ENCODE peak calls at places on chromosomes 7 and 10, in eight cellular contexts. Y is HCT116, G is heart left ventricle, I is gastrocnemius medialis, C is K562, H is IMR-90, X is adrenal gland, M is stomach. B is an unnamed sample.

GRCh38 chr7:82384779-82385178 is 58.8 kb downstream of the CACNA2D1 start:
- DNase-seq in I (no peak), G (no peak), Y (no peak), X (no peak), M (no peak), C (no peak), H (no peak), B (no peak)

GRCh38 chr10:112429147-112429546 is 17.6 kb downstream of the ZDHHC6 start:
- DNase-seq in Y (no peak), X (no peak), M (no peak), H (no peak), C (no peak), G (no peak), I (no peak), B (no peak)

GRCh38 chr7:118626739-118627138 is 402.2 kb downstream of the ANKRD7 start:
- DNase-seq in H (no peak), Y (no peak), C (no peak), X (no peak), I (no peak), G (no peak), M (no peak), B (no peak)

GRCh38 chr7:13179775-13180448 is 492.5 kb downstream of the ARL4A start:
- DNase-seq in I (no peak), G (no peak), M (no peak), C (no peak), Y (no peak), H (no peak), X (no peak), B (no peak)

GRCh38 chr10:106919798-106920382 is 244.6 kb downstream of the SORCS1 start:
- DNase-seq in I (no peak), M (no peak), H (no peak), X (no peak), G (no peak), Y (no peak), C (no peak), B (no peak)

GRCh38 chr10:6394084-6394483 is 186.0 kb downstream of the PRKCQ start:
- DNase-seq in C (no peak), Y (no peak), I (no peak), X (no peak), H (no peak), M (no peak), G (no peak), B (no peak)

GRCh38 chr10:93462881-93463280 is 19.3 kb downstream of the MYOF start:
- DNase-seq in Y (no peak), X (peak; percentile 51), G (no peak), I (no peak), H (peak; percentile 54), C (no peak), M (no peak), B (no peak)

GRCh38 chr10:112951349-112952281 is 1.6 kb downstream of the TCF7L2 start:
- DNase-seq in H (peak; percentile 84), C (peak; percentile 30), Y (peak; percentile 72), X (peak; percentile 59), G (peak; percentile 66), M (peak; percentile 55), I (peak; percentile 68), B (peak; percentile 33)

GRCh38 chr10:46002916-46003693 is 27.3 kb downstream of the NCOA4 start:
- DNase-seq in H (peak; percentile 23), I (no peak), X (no peak), G (no peak), Y (no peak), M (no peak), C (no peak), B (no peak)

GRCh38 chr10:23917251-23917908 is 291.6 kb upstream of the KIAA1217 start:
- DNase-seq in Y (no peak), X (no peak), I (no peak), H (no peak), C (no peak), M (no peak), G (no peak), B (no peak)

GRCh38 chr10:113866551-113867394 is 12.3 kb downstream of the NHLRC2 start:
- DNase-seq in X (no peak), I (no peak), Y (no peak), G (peak; percentile 17), H (no peak), M (no peak), C (peak; percentile 53), B (no peak)

GRCh38 chr10:34031410-34031809 is 696.9 kb upstream of the NRP1 start:
- DNase-seq in M (no peak), X (peak; percentile 57), H (peak; percentile 76), Y (no peak), C (no peak), I (peak; percentile 74), G (no peak), B (peak; percentile 78)

GRCh38 chr10:24465899-24466615 is 257.1 kb downstream of the KIAA1217 start:
- DNase-seq in C (no peak), Y (peak; percentile 77), X (peak; percentile 78), G (no peak), H (peak; percentile 96), M (peak; percentile 70), I (peak; percentile 53), B (no peak)

GRCh38 chr10:3068968-3069737 is 1.8 kb downstream of the PFKP start:
- DNase-seq in G (no peak), H (peak; percentile 27), C (peak; percentile 68), X (no peak), M (no peak), Y (no peak), I (no peak), B (no peak)

GRCh38 chr10:71952745-71953144 is 11.4 kb upstream of the CHST3 start:
- DNase-seq in X (no peak), I (no peak), H (no peak), C (no peak), M (no peak), G (no peak), Y (no peak), B (no peak)

GRCh38 chr10:116183733-116184447 is 89.1 kb downstream of the GFRA1 start:
- DNase-seq in I (no peak), G (no peak), X (peak; percentile 70), C (no peak), M (no peak), H (peak; percentile 29), Y (no peak), B (no peak)

GRCh38 chr7:9709211-9709610 is 1264.5 kb upstream of the PHF14 start:
- DNase-seq in H (no peak), G (no peak), X (no peak), C (no peak), Y (no peak), M (no peak), I (no peak), B (no peak)

GRCh38 chr10:35706959-35707358 is 64.9 kb upstream of the FZD8 start:
- DNase-seq in M (no peak), G (no peak), Y (no peak), I (no peak), X (no peak), H (no peak), C (no peak), B (no peak)

GRCh38 chr7:157006205-157006747 is 4.2 kb downstream of the MNX1 start:
- DNase-seq in Y (no peak), X (no peak), M (no peak), I (no peak), C (no peak), G (no peak), H (no peak), B (no peak)

GRCh38 chr7:96127746-96128145 is 194.2 kb downstream of the SLC25A13 start:
- DNase-seq in C (no peak), I (no peak), X (no peak), M (no peak), G (no peak), H (no peak), Y (no peak), B (no peak)

GRCh38 chr7:26398436-26399308 is 107.0 kb downstream of the SNX10 start:
- DNase-seq in X (peak; percentile 81), M (peak; percentile 48), H (peak; percentile 18), C (peak; percentile 86), G (peak; percentile 66), Y (no peak), I (peak; percentile 27), B (peak; percentile 20)

GRCh38 chr7:16811555-16811954 is 6.8 kb upstream of the AGR2 start:
- DNase-seq in I (no peak), G (no peak), Y (no peak), M (no peak), X (no peak), H (peak; percentile 73), C (no peak), B (no peak)

GRCh38 chr7:7972927-7973594 is 4.5 kb downstream of the GLCCI1 start:
- DNase-seq in C (no peak), I (no peak), X (no peak), G (no peak), M (no peak), Y (no peak), H (no peak), B (no peak)
- H3K4me1 ChIP-seq in C (peaks cover 14% of the 10 kb centered on the region), I (peaks cover 27% of the 10 kb centered on the region), X (peaks cover 3% of the 10 kb centered on the region), G (no peaks in the 10 kb centered on the region), M (peaks cover 49% of the 10 kb centered on the region), Y (peaks cover under 1% of the 10 kb centered on the region), H (peaks cover 4% of the 10 kb centered on the region), B (no peaks in the 10 kb centered on the region)

GRCh38 chr10:96588601-96589419 is 2.0 kb upstream of the TM9SF3 start:
- DNase-seq in C (no peak), X (no peak), M (no peak), I (no peak), H (peak; percentile 47), Y (no peak), G (no peak), B (no peak)
- TF ChIP-seq POLR2A in C (no peak), X (no peak), M (no peak), I (no peak), H (no peak), Y (no peak), G (no peak), B (no peak)

GRCh38 chr10:131095109-131095580 is 216.4 kb downstream of the TCERG1L start:
- DNase-seq in X (no peak), M (no peak), H (no peak), C (no peak), I (no peak), Y (no peak), G (no peak), B (no peak)
- H3K4me1 ChIP-seq in X (no peaks in the 10 kb centered on the region), M (no peaks in the 10 kb centered on the region), H (no peaks in the 10 kb centered on the region), C (no peaks in the 10 kb centered on the region), I (no peaks in the 10 kb centered on the region), Y (peaks cover 11% of the 10 kb centered on the region), G (no peaks in the 10 kb centered on the region), B (no peaks in the 10 kb centered on the region)

DNA sequence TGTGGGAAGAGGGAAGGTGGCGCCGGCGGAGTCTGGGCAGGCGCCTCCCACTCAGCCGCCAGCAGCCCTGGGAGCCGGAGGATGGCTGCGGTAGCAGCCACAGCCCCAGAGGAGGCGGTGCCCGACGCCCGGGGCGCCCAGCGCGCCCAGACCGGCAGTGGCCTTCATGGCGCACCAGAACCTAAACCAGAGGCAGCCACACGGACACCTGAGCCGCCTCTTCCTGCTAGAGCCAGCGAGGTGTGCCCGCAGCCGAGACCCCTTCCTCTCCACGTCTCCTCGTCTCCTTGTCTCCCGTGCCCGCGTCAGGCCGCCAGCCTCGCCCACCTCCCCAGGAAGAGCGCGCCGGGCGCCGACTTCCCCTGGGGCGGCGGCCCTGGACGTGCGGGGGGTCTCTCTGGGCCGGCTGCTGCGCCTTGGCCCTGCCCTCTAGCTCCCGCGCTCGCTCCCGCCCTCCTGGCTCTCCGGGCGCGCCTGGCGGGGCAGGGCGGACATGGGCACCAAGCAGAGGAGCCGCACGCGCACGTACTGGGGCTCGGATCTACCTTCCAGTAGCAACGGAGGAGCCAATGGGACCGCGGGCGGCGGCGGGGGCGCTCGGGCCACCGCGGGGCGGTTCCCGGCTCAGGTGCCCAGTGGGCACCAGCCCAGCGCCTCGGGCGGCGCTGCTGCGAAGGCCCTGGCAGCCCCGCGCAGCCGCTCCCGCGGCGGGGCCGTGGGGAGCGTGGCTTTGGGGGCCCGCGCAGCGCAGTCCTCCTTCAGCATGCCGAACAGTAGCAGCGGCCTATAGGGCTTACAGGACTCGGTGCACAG is 33.0 kb upstream of the SFTPD start:
- DNase-seq in I (peak; percentile 12), Y (peak; percentile 23), G (peak; percentile 41), M (peak; percentile 72), H (peak; percentile 2), X (peak; percentile 46), C (no peak), B (no peak)
- TF ChIP-seq POLR2A in I (no peak), Y (no peak), G (no peak), M (no peak), H (no peak), X (no peak), C (no peak), B (no peak)

B was measured in tibial nerve.